ENCODE peak calls at places on chromosomes 4 and X, in ten cellular contexts. B, U, W, N, I, Y, S, E, X and F are unnamed samples.

GRCh38 chr4:86338521-86338920 is 21.3 kb downstream of the MAPK10 start:
- DNase-seq in B (peak; percentile 20), U (no peak), W (no peak), N (no peak), I (no peak), Y (peak; percentile 23), S (no peak), E (no peak), X (peak; percentile 52), F (no peak)

GRCh38 chr4:11165052-11165451 is 263.6 kb downstream of the HS3ST1 start:
- DNase-seq in B (peak; percentile 8), U (peak; percentile 6), W (no peak), N (no peak), I (no peak), Y (peak; percentile 6), S (no peak), E (no peak), X (peak; percentile 30), F (no peak)

GRCh38 chrX:16113978-16114554 is 9.3 kb upstream of the GRPR start:
- DNase-seq in B (no peak), U (no peak), W (no peak), N (no peak), I (no peak), Y (peak; percentile 6), S (no peak), E (no peak), X (peak; percentile 8), F (no peak)

GRCh38 chr4:187685247-187685646 is 310.3 kb upstream of the ZFP42 start:
- DNase-seq in B (peak; percentile 6), U (no peak), W (no peak), N (no peak), I (no peak), Y (no peak), S (no peak), E (no peak), X (peak; percentile 1), F (no peak)

GRCh38 chrX:102339312-102340298 is 92.6 kb downstream of the NXF2 start:
- DNase-seq in B (no peak), U (no peak), W (no peak), N (no peak), I (no peak), Y (no peak), S (no peak), E (peak; percentile 67), X (no peak), F (no peak)

GRCh38 chr4:189840356-189840755 is 100.3 kb upstream of the FRG1 start:
- DNase-seq in B (no peak), U (no peak), W (no peak), N (no peak), I (no peak), Y (no peak), S (no peak), E (no peak), X (no peak), F (no peak)

GRCh38 chr4:47913858-47914218 is 545 bp downstream of the NFXL1 start:
- DNase-seq in B (peak; percentile 19), U (no peak), W (peak; percentile 89), N (peak; percentile 21), I (peak; percentile 45), Y (peak; percentile 8), S (no peak), E (peak; percentile 90), X (no peak), F (no peak)

GRCh38 chr4:32196950-32197688 is 1477.0 kb downstream of the PCDH7 start:
- DNase-seq in B (peak; percentile 58), U (no peak), W (no peak), N (no peak), I (no peak), Y (no peak), S (no peak), E (no peak), X (no peak), F (no peak)

GRCh38 chrX:68999351-68999750 is 165.9 kb downstream of the PJA1 start:
- DNase-seq in B (peak; percentile 92), U (no peak), W (no peak), N (no peak), I (no peak), Y (no peak), S (peak; percentile 24), E (peak; percentile 67), X (peak; percentile 45), F (peak; percentile 78)

GRCh38 chrX:76183289-76184057 is 10.6 kb downstream of the PBDC1 start:
- DNase-seq in B (peak; percentile 6), U (no peak), W (no peak), N (no peak), I (no peak), Y (peak; percentile 67), S (peak; percentile 94), E (no peak), X (peak; percentile 65), F (no peak)

DNA sequence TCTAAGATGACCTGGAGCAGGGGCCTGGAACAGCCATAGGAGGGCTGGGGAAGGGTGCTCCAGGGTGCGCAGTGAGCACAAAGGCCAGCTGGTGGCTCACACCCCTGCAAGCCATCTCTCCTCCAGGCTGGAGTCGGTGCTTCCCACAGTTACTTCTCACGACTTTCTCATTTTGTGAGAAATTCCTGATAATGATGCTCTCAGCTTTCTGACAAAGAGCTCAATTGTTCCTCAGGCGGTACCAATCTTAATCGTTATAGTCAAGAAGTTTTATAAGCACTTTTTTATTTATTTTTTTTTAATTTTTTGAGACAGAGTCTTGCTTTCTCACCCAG is 11.7 kb upstream of the WFS1 start:
- DNase-seq in B (no peak), U (no peak), W (no peak), N (no peak), I (no peak), Y (no peak), S (no peak), E (no peak), X (no peak), F (no peak)
- H3K4me3 ChIP-seq in B (no peak overlapping the region), U (no peak overlapping the region), W (no peak overlapping the region), N (no peak overlapping the region), I (no peak overlapping the region), Y (no peak overlapping the region), S (no peak overlapping the region), E (no peak overlapping the region), X (no peak overlapping the region), F (no peak overlapping the region)

DNA sequence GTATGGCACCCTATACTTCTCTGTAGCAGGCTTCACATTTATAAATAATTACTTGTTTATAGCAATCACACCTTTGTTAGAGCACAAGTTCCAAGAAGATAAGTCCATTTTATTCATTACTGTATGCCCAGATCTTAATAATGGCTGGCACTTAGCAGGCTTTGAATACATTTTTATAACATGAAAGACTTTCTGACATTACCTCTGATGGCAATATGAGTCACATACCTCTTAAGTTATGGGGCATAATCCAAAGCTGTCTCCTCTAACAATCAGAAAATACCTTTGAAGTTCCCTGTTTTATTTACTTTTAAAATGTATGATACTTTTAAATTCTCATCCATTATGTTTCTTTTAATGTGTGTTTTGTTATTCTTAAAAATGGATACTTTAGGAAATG is 12.2 kb downstream of the SCRG1 start:
- DNase-seq in B (peak; percentile 23), U (no peak), W (no peak), N (no peak), I (no peak), Y (no peak), S (no peak), E (no peak), X (no peak), F (no peak)
- H3K4me3 ChIP-seq in B (no peak overlapping the region), U (no peak overlapping the region), W (no peak overlapping the region), N (no peak overlapping the region), I (no peak overlapping the region), Y (no peak overlapping the region), S (no peak overlapping the region), E (no peak overlapping the region), X (no peak overlapping the region), F (no peak overlapping the region)

DNA sequence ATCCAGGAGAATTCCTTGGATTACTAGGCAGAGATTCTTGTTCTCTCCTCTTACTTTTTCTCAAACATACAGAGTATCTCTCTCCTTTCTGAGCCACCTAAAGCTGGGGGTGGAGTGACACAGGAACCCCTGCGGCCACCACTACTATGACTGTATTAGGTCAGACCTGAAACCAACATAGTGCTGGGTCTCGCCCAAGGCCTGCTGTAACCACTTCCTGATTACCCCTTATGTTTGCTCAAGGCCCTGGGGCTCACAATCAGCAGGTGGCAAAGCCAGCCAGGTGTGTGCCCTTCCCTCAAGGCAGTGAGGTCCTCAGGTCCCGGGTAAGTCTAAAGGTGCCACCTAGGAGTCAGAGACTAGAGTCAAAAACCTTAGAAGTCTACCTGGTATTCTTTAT is 166.4 kb downstream of the PARM1 start:
- DNase-seq in B (peak; percentile 73), U (no peak), W (no peak), N (no peak), I (no peak), Y (no peak), S (no peak), E (no peak), X (no peak), F (no peak)
- H3K4me3 ChIP-seq in B (no peak overlapping the region), U (no peak overlapping the region), W (no peak overlapping the region), N (no peak overlapping the region), I (no peak overlapping the region), Y (no peak overlapping the region), S (no peak overlapping the region), E (no peak overlapping the region), X (no peak overlapping the region), F (no peak overlapping the region)

GRCh38 chrX:49040376-49040955 is 2.7 kb downstream of the TFE3 start:
- DNase-seq in B (peak; percentile 35), U (no peak), W (no peak), N (no peak), I (no peak), Y (peak; percentile 38), S (peak; percentile 25), E (no peak), X (peak; percentile 61), F (no peak)
- H3K4me3 ChIP-seq in B (peak overlapping the region; percentile 96), U (no peak overlapping the region), W (no peak overlapping the region), N (no peak overlapping the region), I (peak overlapping the region; percentile 85), Y (peak overlapping the region; percentile 0), S (peak overlapping the region; percentile 16), E (no peak overlapping the region), X (peak overlapping the region; percentile 77), F (peak overlapping the region; percentile 70)

GRCh38 chrX:73765776-73766465 is 202.9 kb downstream of the CHIC1 start:
- DNase-seq in B (no peak), U (no peak), W (no peak), N (no peak), I (no peak), Y (no peak), S (no peak), E (no peak), X (no peak), F (no peak)
- H3K4me3 ChIP-seq in B (no peak overlapping the region), U (no peak overlapping the region), W (no peak overlapping the region), N (no peak overlapping the region), I (no peak overlapping the region), Y (no peak overlapping the region), S (no peak overlapping the region), E (no peak overlapping the region), X (no peak overlapping the region), F (no peak overlapping the region)

GRCh38 chrX:153646620-153647373 is at the start of gene DUSP9:
- DNase-seq in B (peak; percentile 61), U (no peak), W (peak; percentile 55), N (no peak), I (no peak), Y (peak; percentile 37), S (no peak), E (peak; percentile 60), X (peak; percentile 2), F (peak; percentile 47)
- H3K4me3 ChIP-seq in B (peak within 1 kb of the TSS; percentile 50), U (no peak within 1 kb of the TSS), W (no peak within 1 kb of the TSS), N (no peak within 1 kb of the TSS), I (peak within 1 kb of the TSS; percentile 38), Y (peak within 1 kb of the TSS; percentile 0), S (no peak within 1 kb of the TSS), E (no peak within 1 kb of the TSS), X (no peak within 1 kb of the TSS), F (peak within 1 kb of the TSS; percentile 25)